ENCODE peak calls at places on chromosomes 5 and 9, in four cellular contexts. N is IMR-90, O is HCT116, I is GM12878. F is an unnamed sample. For H3K27me3, the result is how much of the 10 kb centered on the place peaks cover.

GRCh38 chr5:113776832-113777525 is 263.5 kb downstream of the YTHDC2 start:
- DNase-seq in N (no peak), O (no peak), I (no peak), F (peak)

GRCh38 chr5:1058988-1059883 is 50.6 kb downstream of the NKD2 start:
- DNase-seq in N (no peak), O (no peak), I (no peak), F (no peak)

GRCh38 chr5:3350781-3351180 is 244.9 kb upstream of the IRX1 start:
- DNase-seq in N (no peak), O (no peak), I (no peak), F (peak)

GRCh38 chr9:81557452-81557956 is 131.8 kb downstream of the TLE1 start:
- DNase-seq in N (no peak), O (no peak), I (no peak), F (no peak)

GRCh38 chr5:177317959-177318377 is 6.3 kb upstream of the MXD3 start:
- DNase-seq in N (peak), O (peak), I (no peak), F (peak)

GRCh38 chr9:28073278-28073677 is 500.0 kb upstream of the C9orf72 start:
- DNase-seq in N (peak), O (peak), I (no peak), F (peak)

GRCh38 chr9:89093201-89093600 is 85.4 kb downstream of the SHC3 start:
- DNase-seq in N (no peak), O (no peak), I (no peak), F (no peak)

GRCh38 chr9:86948153-86948929 is 1.0 kb upstream of the GAS1 start:
- DNase-seq in N (peak), O (peak), I (no peak), F (peak)

GRCh38 chr5:82863260-82863659 is 213.9 kb downstream of the TMEM167A start:
- DNase-seq in N (no peak), O (no peak), I (no peak), F (no peak)

GRCh38 chr5:148939676-148940075 is 113.3 kb downstream of the ADRB2 start:
- DNase-seq in N (peak), O (no peak), I (no peak), F (no peak)

GRCh38 chr5:180920710-180921109 is 21.8 kb downstream of the BTNL8 start:
- DNase-seq in N (no peak), O (no peak), I (no peak), F (no peak)

GRCh38 chr9:115606851-115607250 is 488.9 kb upstream of the TNC start:
- DNase-seq in N (peak), O (no peak), I (no peak), F (no peak)

GRCh38 chr5:108124591-108124990 is 257.3 kb downstream of the FBXL17 start:
- DNase-seq in N (no peak), O (no peak), I (no peak), F (no peak)

GRCh38 chr9:114301798-114302565 is 20.9 kb upstream of the ORM1 start:
- DNase-seq in N (no peak), O (no peak), I (no peak), F (peak)

GRCh38 chr9:36855443-36856315 is 178.4 kb downstream of the PAX5 start:
- DNase-seq in N (no peak), O (peak), I (no peak), F (no peak)

GRCh38 chr9:113842086-113842485 is 34.0 kb upstream of the ZNF618 start:
- DNase-seq in N (peak), O (no peak), I (no peak), F (no peak)

GRCh38 chr9:88051138-88051537 is 76.8 kb upstream of the CDK20 start:
- DNase-seq in N (no peak), O (no peak), I (no peak), F (no peak)

GRCh38 chr5:119017999-119018398 is 29.7 kb upstream of the DTWD2 start:
- DNase-seq in N (peak), O (no peak), I (no peak), F (no peak)

GRCh38 chr5:139708877-139709586 is 60.9 kb downstream of the CXXC5 start:
- DNase-seq in N (peak), O (no peak), I (no peak), F (peak)

GRCh38 chr9:104836235-104836634 is 72.3 kb downstream of the NIPSNAP3B start:
- DNase-seq in N (peak), O (no peak), I (no peak), F (no peak)

GRCh38 chr5:142981886-142982820 is 212.0 kb downstream of the ARHGAP26 start:
- DNase-seq in N (peak), O (no peak), I (no peak), F (peak)

GRCh38 chr5:121378559-121379359 is 472.9 kb upstream of the FTMT start:
- DNase-seq in N (no peak), O (no peak), I (no peak), F (no peak)

GRCh38 chr5:111562566-111562965 is 50.2 kb upstream of the STARD4 start:
- DNase-seq in N (no peak), O (no peak), I (no peak), F (no peak)

GRCh38 chr5:155082401-155082800 is 68.8 kb downstream of the KIF4B start:
- DNase-seq in N (peak), O (peak), I (no peak), F (no peak)

GRCh38 chr9:79471577-79472543 is 99.9 kb upstream of the TLE4 start:
- DNase-seq in N (peak), O (no peak), I (no peak), F (peak)

GRCh38 chr9:121906074-121906520 is 187.0 kb downstream of the TTLL11 start:
- DNase-seq in N (peak), O (no peak), I (no peak), F (no peak)

GRCh38 chr9:95111716-95112115 is 205.8 kb downstream of the FANCC start:
- DNase-seq in N (no peak), O (no peak), I (no peak), F (no peak)

GRCh38 chr9:115855458-115856133 is 298.0 kb upstream of the PAPPA start:
- DNase-seq in N (peak), O (no peak), I (no peak), F (no peak)

GRCh38 chr9:127214421-127215265 is 49.9 kb upstream of the GARNL3 start:
- DNase-seq in N (peak), O (peak), I (no peak), F (peak)

GRCh38 chr9:69932901-69933300 is 110.7 kb upstream of the MAMDC2 start:
- DNase-seq in N (no peak), O (peak), I (no peak), F (no peak)

GRCh38 chr5:124754206-124754927 is 7.9 kb upstream of the ZNF608 start:
- DNase-seq in N (no peak), O (no peak), I (no peak), F (no peak)

GRCh38 chr5:139985290-139985689 is 57.8 kb downstream of the NRG2 start:
- DNase-seq in N (no peak), O (no peak), I (no peak), F (no peak)

GRCh38 chr5:176882566-176882900 is 16.6 kb downstream of the HK3 start:
- DNase-seq in N (no peak), O (no peak), I (no peak), F (no peak)

GRCh38 chr5:14251733-14252132 is 108.6 kb downstream of the TRIO start:
- DNase-seq in N (no peak), O (no peak), I (no peak), F (no peak)

GRCh38 chr5:171840066-171840465 is 54.4 kb downstream of the SMIM23 start:
- DNase-seq in N (no peak), O (no peak), I (no peak), F (no peak)

GRCh38 chr5:171842777-171843053 is 57.1 kb downstream of the SMIM23 start:
- DNase-seq in N (no peak), O (no peak), I (no peak), F (no peak)

GRCh38 chr5:171845040-171845439 is 59.4 kb downstream of the SMIM23 start:
- DNase-seq in N (no peak), O (no peak), I (no peak), F (no peak)

GRCh38 chr5:171840701-171841522 is 55.3 kb downstream of the SMIM23 start:
- DNase-seq in N (no peak), O (no peak), I (no peak), F (no peak)

GRCh38 chr5:171842006-171842776 is 56.6 kb downstream of the SMIM23 start:
- DNase-seq in N (no peak), O (no peak), I (no peak), F (no peak)
- TF ChIP-seq POLR2A in N (no peak), O (no peak), I (no peak), F (no peak)

GRCh38 chr9:124897570-124898460 is 35.9 kb downstream of the ARPC5L start:
- DNase-seq in N (peak), O (no peak), I (no peak), F (no peak)
- H3K27ac ChIP-seq in N (no peak), O (no peak), I (no peak), F (no peak)

DNA sequence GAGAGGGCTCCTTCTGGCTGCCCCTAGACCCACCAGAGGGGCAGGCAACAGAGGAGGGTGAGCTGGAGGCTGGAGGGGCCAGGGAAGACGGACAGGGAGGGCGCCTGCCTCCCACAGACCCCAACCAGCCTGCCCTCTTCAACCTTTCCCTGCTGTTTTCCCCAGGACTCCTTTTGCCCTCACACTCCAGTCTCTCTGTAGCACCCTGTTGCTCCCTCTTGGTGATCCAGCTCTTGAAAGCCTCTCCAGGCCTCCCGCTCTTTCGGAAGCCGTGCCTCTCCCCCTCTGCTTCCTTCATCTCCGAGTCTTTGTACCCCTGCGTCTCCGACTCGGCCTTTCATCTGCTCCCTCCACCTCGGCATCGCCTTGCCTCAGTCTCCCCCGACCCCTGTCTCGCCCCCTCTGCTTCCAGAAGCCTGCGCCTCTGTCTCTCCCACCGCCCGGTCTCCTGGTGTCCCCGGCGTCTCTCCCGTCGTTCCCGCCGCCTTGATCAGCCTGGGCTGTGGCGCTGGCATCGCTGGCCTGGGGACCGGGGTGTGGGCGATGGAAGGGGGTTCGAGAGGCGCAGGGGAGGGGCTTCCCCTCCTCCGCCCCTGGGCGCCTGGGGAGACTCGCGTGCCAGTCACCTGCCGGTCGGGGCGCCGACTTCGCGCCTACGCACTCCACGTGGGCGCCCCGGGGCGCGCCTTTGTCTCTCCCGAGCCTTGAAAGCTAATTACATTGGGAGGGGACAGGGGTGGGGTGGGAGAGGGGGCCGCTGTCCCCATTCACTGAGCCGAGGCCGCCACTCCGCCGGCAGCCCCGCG is 5.3 kb upstream of the PRDM12 start:
- DNase-seq in N (no peak), O (no peak), I (no peak), F (no peak)
- H3K27me3 ChIP-seq in N (half or more), O (under half), I (under half), F (half or more)

GRCh38 chr5:138575194-138576015 is at the start of gene HSPA9:
- DNase-seq in N (peak), O (peak), I (peak), F (peak)
- TF ChIP-seq POLR2A in N (peak), O (no peak), I (peak), F (peak)

GRCh38 chr9:137156567-137157375 is 13.1 kb downstream of the LRRC26 start:
- DNase-seq in N (peak), O (no peak), I (no peak), F (peak)

GRCh38 chr9:137149367-137149766 is 10.4 kb downstream of the GRIN1 start:
- DNase-seq in N (no peak), O (no peak), I (no peak), F (no peak)

GRCh38 chr9:137150485-137151060 is 11.6 kb downstream of the GRIN1 start:
- DNase-seq in N (no peak), O (peak), I (no peak), F (peak)

GRCh38 chr9:137149942-137150484 is 11.1 kb downstream of the GRIN1 start:
- DNase-seq in N (no peak), O (no peak), I (no peak), F (peak)

GRCh38 chr9:137152844-137153405 is 14.0 kb downstream of the GRIN1 start:
- DNase-seq in N (no peak), O (no peak), I (no peak), F (no peak)
- H3K27ac ChIP-seq in N (no peak), O (no peak), I (no peak), F (no peak)

GRCh38 chr5:127934791-127935256 is 148.7 kb upstream of the SLC12A2 start:
- DNase-seq in N (peak), O (peak), I (no peak), F (peak)
- H3K27me3 ChIP-seq in N (under half), O (under half), I (under half), F (under half)

DNA sequence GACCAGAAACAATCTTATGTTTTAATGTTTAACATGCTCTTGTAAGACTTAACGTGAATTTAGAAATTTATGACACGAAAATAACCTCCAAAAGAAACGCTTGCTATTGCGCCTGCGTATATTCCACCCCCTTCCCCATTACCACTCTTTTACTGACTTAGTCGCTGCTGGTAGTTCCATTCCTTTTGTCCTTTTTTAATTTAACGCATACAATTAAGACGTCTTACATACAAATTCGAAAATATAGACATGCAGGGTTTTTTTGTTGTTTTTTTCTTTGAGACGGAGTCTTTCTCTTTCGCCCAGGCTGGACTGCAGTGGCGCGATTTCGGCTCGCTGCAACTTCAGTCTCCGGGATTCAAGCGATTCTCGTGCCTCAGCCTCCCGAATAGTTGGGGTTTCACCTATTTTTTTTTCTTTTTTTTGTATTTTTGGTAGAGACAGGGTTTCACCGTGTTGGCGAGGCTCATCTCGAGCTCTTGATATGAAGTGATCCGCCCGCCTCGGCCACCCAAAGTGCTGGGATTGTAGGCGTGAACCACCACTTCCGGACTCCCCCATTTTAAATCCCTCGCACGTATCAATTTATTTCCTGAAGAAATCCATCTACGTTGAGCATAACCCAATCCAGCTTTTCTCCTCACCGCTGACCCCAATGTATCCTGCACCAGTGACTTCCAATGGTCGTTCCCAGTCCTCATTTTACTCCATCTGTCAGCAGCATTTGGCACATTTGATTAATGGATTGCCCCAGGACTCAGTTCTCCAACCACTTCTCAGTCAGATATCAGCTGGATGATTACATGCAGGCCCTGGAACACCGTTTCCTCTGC is 678 bp upstream of the MED7 start:
- DNase-seq in N (peak), O (no peak), I (no peak), F (peak)
- TF ChIP-seq POLR2A in N (no peak), O (no peak), I (no peak), F (no peak)

DNA sequence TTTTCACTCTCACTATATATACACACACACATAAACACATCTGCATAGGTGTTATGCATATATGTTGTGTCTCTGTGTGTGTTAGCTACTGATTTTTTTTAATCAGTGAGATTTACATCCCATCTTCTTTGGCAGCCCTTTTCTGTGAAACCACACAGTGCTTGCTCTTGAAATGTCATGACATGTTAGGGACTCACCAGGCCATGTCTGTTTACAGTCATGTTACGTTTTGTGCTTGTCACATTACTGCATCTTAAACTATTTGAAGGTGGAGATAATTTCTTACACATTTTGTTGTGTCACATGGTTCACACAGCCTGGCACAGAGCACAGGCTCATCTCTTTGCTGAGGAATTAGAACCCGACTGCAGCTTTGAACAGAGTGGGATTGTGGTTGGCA is 364.4 kb upstream of the RIOK2 start:
- DNase-seq in N (no peak), O (no peak), I (no peak), F (no peak)
- H3K27ac ChIP-seq in N (no peak), O (no peak), I (no peak), F (no peak)

DNA sequence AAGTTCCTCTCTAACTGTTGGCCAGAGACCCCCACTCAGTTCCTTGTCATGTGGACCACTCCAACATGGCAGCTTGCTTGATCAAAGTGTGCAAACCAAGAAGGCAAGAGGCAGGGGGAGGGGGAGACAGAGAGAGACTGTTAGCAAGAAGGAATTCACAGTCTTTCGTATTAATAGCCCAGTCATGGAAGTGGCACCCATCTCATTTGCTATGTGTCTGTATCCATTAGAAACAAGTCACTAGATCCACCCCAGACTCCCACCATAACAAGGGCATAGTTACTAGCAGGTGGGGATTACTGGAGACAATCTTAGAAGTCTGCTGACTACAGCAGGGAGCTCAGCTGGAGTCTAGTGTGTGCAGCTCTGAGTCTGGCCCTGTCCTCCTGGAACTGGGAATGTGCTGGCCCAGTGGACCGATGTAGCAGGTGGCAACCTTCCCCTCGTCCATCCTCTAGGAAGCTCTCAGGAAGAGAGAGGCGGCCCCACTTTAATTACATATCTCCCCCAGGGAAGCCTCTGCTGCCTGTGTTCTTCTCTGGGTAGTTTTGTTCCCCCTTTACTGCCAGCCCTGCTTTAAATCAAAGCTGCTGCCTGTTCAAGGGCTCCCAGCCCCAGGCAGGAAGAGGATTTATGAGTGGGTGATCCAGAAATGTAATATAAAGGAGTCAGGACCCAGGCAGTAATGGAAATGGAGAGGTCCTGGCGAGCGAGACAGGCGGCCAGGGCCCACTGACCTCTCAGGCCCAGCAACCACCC is 47.8 kb upstream of the ALDH1B1 start:
- DNase-seq in N (no peak), O (no peak), I (no peak), F (no peak)
- H3K27me3 ChIP-seq in N (under half), O (under half), I (under half), F (under half)

F was measured in stomach.